ENCODE peak calls at places on chromosomes 11 and 22, in four cellular contexts. X is heart right ventricle, L is DND-41, F is fibroblast of lung. S is an unnamed sample.

GRCh38 chr11:130634981-130635473 is 186.6 kb downstream of the ADAMTS15 start:
- DNase-seq in L (no peak), F (peak; percentile 75), X (no peak), S (no peak)

GRCh38 chr11:88435405-88435804 is 97.9 kb upstream of the CTSC start:
- DNase-seq in X (no peak), L (no peak), F (no peak), S (no peak)

GRCh38 chr22:38872831-38873248 is 824 bp upstream of the CBX6 start:
- DNase-seq in L (peak; percentile 24), F (peak; percentile 49), X (peak; percentile 79), S (no peak)

GRCh38 chr11:69588270-69588669 is 52.7 kb upstream of the CCND1 start:
- DNase-seq in F (peak; percentile 71), X (no peak), L (no peak), S (no peak)

GRCh38 chr11:120807414-120808150 is 216.3 kb upstream of the TBCEL start:
- DNase-seq in L (no peak), F (peak; percentile 96), X (no peak), S (no peak)

GRCh38 chr11:127042445-127042844 is 41.9 kb upstream of the KIRREL3 start:
- DNase-seq in L (no peak), X (no peak), F (peak; percentile 69), S (no peak)

GRCh38 chr11:95111923-95112540 is 22.4 kb downstream of the ENDOD1 start:
- DNase-seq in X (no peak), F (no peak), L (no peak), S (no peak)

GRCh38 chr11:115418081-115418480 is 86.1 kb downstream of the CADM1 start:
- DNase-seq in F (no peak), X (no peak), L (no peak), S (no peak)

GRCh38 chr11:19160839-19161238 is 40.9 kb downstream of the CSRP3 start:
- DNase-seq in F (peak; percentile 5), L (no peak), X (no peak), S (no peak)

GRCh38 chr11:62911137-62912130 is 9.7 kb downstream of the CHRM1 start:
- DNase-seq in X (no peak), L (no peak), F (no peak), S (no peak)

GRCh38 chr22:20472629-20473442 is 22.8 kb downstream of the KLHL22 start:
- DNase-seq in F (no peak), X (no peak), L (no peak), S (no peak)

GRCh38 chr22:25534724-25535123 is 29.8 kb upstream of the GRK3 start:
- DNase-seq in F (no peak), L (no peak), X (no peak), S (no peak)

GRCh38 chr11:6312106-6312505 is 8.2 kb downstream of the CAVIN3 start:
- DNase-seq in F (no peak), L (no peak), X (no peak), S (no peak)

GRCh38 chr11:35118906-35119305 is 20.1 kb upstream of the CD44 start:
- DNase-seq in L (no peak), X (no peak), F (no peak), S (no peak)

GRCh38 chr11:34356130-34356529 is 1.7 kb downstream of the ABTB2 start:
- DNase-seq in F (no peak), X (no peak), L (no peak), S (no peak)

GRCh38 chr22:42608481-42609361 is 6.0 kb downstream of the POLDIP3 start:
- DNase-seq in L (no peak), F (peak; percentile 78), X (no peak), S (no peak)

GRCh38 chr22:47167056-47167455 is 404.6 kb downstream of the TBC1D22A start:
- DNase-seq in X (no peak), F (no peak), L (no peak), S (no peak)

GRCh38 chr11:62373464-62374110 is 36.3 kb downstream of the ASRGL1 start:
- DNase-seq in F (no peak), L (no peak), X (no peak), S (no peak)

GRCh38 chr22:46336119-46337078 is 885 bp downstream of the TRMU start:
- DNase-seq in X (no peak), F (peak; percentile 23), L (peak; percentile 26), S (no peak)

GRCh38 chr11:99773646-99774045 is 752.9 kb downstream of the CNTN5 start:
- DNase-seq in F (peak; percentile 3), X (no peak), L (no peak), S (no peak)

GRCh38 chr22:22697377-22698120 is 53.1 kb downstream of the GGTLC2 start:
- DNase-seq in X (no peak), L (peak; percentile 19), F (no peak), S (no peak)

GRCh38 chr11:34600339-34601084 is 20.4 kb upstream of the EHF start:
- DNase-seq in L (no peak), X (no peak), F (peak; percentile 64), S (no peak)

GRCh38 chr22:17359501-17359900 is 9.8 kb upstream of the CECR2 start:
- DNase-seq in F (no peak), X (no peak), L (no peak), S (no peak)

GRCh38 chr11:36069576-36070214 is 125.8 kb downstream of the LDLRAD3 start:
- DNase-seq in X (no peak), F (no peak), L (no peak), S (no peak)

GRCh38 chr11:117486059-117486458 is 158.4 kb downstream of the CEP164 start:
- DNase-seq in X (no peak), L (no peak), F (no peak), S (no peak)

GRCh38 chr11:17391493-17392355 is 3.3 kb upstream of the KCNJ11 start:
- DNase-seq in F (no peak), L (no peak), X (no peak), S (no peak)

GRCh38 chr11:116840224-116840745 is 2.9 kb upstream of the APOA1 start:
- DNase-seq in L (peak; percentile 33), X (no peak), F (no peak), S (no peak)

GRCh38 chr11:75626692-75627536 is 41.9 kb downstream of the MAP6 start:
- DNase-seq in F (peak; percentile 48), L (no peak), X (no peak), S (no peak)

GRCh38 chr11:123246749-123247497 is 51.9 kb upstream of the CLMP start:
- DNase-seq in L (peak; percentile 73), X (peak; percentile 79), F (peak; percentile 64), S (peak; percentile 79)

GRCh38 chr22:50676661-50677492 is 4.3 kb downstream of the SHANK3 start:
- DNase-seq in X (no peak), F (no peak), L (no peak), S (no peak)

GRCh38 chr11:7597620-7598019 is 75.7 kb downstream of the CYB5R2 start:
- DNase-seq in F (no peak), L (no peak), X (no peak), S (no peak)

GRCh38 chr11:118939948-118940598 is 14.3 kb upstream of the BCL9L start:
- DNase-seq in X (no peak), F (peak; percentile 23), L (peak; percentile 89), S (peak; percentile 31)

GRCh38 chr22:32622004-32622761 is 147.6 kb downstream of the FBXO7 start:
- DNase-seq in F (peak; percentile 90), X (peak; percentile 67), L (no peak), S (no peak)

GRCh38 chr11:126640186-126640585 is 284.7 kb downstream of the ST3GAL4 start:
- DNase-seq in L (no peak), X (no peak), F (no peak), S (no peak)

GRCh38 chr22:26656896-26657851 is at the start of gene MIAT:
- DNase-seq in F (peak; percentile 48), X (no peak), L (peak; percentile 39), S (peak; percentile 79)

GRCh38 chr11:27501102-27501501 is 5.5 kb downstream of the LIN7C start:
- DNase-seq in L (no peak), F (no peak), X (no peak), S (no peak)

GRCh38 chr11:27505781-27506180 is 788 bp downstream of the LIN7C start:
- DNase-seq in X (no peak), F (peak; percentile 52), L (no peak), S (no peak)

GRCh38 chr11:27507561-27508322 is 1.2 kb upstream of the LIN7C start:
- DNase-seq in F (no peak), L (no peak), X (no peak), S (no peak)

GRCh38 chr11:27509953-27510352 is 3.4 kb upstream of the LIN7C start:
- DNase-seq in L (no peak), F (no peak), X (no peak), S (no peak)

DNA sequence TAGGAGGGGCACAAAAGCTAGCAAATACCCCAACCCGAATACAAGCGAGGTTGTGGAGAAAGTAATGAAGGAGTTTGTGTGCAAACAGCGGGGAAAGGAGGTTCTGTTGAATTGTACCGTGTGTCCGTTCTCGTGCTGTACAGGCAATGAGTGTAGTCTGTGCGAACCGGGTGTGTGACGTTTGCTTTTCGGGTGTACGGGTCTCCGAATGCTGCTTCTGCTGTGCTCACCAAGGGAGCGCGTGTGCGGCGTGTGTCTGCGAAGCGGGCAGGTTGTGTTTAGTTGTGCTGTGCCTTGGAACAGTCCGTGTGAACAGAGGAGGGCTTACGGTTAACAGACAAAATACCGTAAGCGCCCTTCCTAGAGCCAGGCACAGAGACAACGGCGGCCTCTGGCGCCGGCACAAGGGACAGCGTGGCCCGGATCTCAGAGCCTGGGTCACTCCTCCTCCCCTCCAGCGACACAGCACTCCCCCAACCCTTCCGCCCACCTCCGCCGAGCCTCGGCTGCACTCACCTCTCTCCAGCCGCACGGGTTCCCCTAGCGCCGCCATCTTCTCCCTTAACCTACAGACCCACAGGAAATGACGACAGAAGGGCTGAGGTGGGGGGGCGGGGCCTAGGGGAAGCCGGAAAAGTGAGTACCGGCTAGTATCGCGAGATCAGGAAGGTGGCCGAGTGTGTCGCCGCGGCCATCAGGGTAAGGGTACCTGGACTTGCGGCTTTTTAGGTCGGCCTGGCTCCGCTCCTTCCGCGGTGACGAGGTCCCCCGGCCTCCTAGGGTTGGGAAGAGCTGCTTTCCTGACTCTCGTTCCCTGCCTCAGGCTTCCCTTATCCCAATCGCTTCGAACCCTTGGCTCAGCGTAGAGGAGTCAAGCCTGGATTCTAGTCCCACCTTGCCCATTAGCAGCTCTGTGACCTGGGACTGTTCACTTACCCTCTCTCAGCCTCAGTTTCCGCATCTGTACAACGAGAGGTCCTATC is at the start of gene LIN7C:
- DNase-seq in L (peak; percentile 95), X (peak; percentile 98), F (peak; percentile 90), S (peak; percentile 92)
- TF ChIP-seq CTCF in L (peak; percentile 17), X (no peak), F (no peak), S (no peak)

GRCh38 chr11:71060358-71060757 is 192.0 kb downstream of the SHANK2 start:
- DNase-seq in F (no peak), L (no peak), X (no peak), S (no peak)
- H3K9me3 ChIP-seq in F (no peaks in the 10 kb centered on the region), L (no peaks in the 10 kb centered on the region), X (no peaks in the 10 kb centered on the region), S (no peaks in the 10 kb centered on the region)

DNA sequence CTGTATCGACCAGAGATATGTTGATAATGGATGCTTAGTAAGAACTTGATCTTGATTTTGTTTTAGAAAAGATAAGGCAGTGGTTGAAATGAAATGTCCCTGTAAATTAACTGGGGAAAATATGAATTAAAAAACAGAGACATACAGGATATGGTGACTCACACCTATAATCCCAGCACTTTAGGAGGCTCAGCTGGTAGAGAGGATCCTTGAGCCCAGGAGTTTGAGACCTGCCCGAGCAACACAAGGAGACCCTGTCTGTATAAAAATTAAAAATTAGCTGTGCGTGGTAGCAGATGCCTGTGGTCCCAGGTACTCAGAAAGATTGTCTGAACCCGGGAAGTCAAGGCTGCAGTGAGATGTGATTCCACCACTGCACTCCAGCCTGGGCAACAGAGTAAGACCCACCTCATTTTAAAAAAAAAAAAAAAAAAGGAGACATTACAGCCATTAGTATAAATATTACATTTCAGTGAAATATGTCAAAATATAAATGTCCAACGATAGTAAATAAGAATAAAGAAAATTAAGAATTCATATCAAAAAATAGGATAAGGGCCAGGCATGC is 4.6 kb downstream of the PICALM start:
- DNase-seq in X (no peak), L (no peak), F (peak; percentile 49), S (no peak)
- H3K27ac ChIP-seq in X (peak overlapping the region; percentile 99), L (no peak overlapping the region), F (peak overlapping the region; percentile 52), S (no peak overlapping the region)

GRCh38 chr11:12671378-12671777 is 2.8 kb upstream of the TEAD1 start:
- DNase-seq in X (no peak), F (no peak), L (no peak), S (no peak)
- TF ChIP-seq CTCF in X (no peak), F (no peak), L (no peak), S (no peak)

S was measured in CD4-positive, alpha-beta T cell.